ENCODE peak calls at places on chromosomes 11 and 22, in nine cellular contexts. N, K, M, L, O, T, B, G and S are unnamed samples.

GRCh38 chr11:673866-674265 is 21.2 kb downstream of the DEAF1 start:
- DNase-seq in K (no peak), G (no peak), T (no peak), L (no peak), B (no peak), O (no peak), N (no peak), M (no peak), S (no peak)

GRCh38 chr11:30113326-30113873 is 96.6 kb upstream of the KCNA4 start:
- DNase-seq in M (no peak), B (no peak), K (no peak), G (peak; percentile 46), O (no peak), T (no peak), N (no peak), L (no peak), S (no peak)

GRCh38 chr11:117572129-117572528 is 224.9 kb downstream of the DSCAML1 start:
- DNase-seq in O (no peak), L (no peak), G (no peak), M (no peak), T (no peak), K (no peak), N (no peak), B (no peak), S (no peak)

GRCh38 chr11:125271436-125272064 is 107.0 kb downstream of the PKNOX2 start:
- DNase-seq in T (no peak), G (no peak), B (no peak), M (no peak), K (no peak), N (no peak), L (no peak), O (no peak), S (no peak)

GRCh38 chr11:5178046-5178837 is 22.2 kb downstream of the OR51V1 start:
- DNase-seq in G (peak; percentile 2), T (no peak), N (no peak), K (no peak), M (no peak), O (no peak), L (no peak), B (no peak), S (no peak)

GRCh38 chr22:33757443-33758124 is 162.7 kb downstream of the LARGE1 start:
- DNase-seq in O (no peak), N (no peak), B (no peak), K (no peak), G (no peak), M (no peak), L (no peak), T (no peak), S (no peak)

GRCh38 chr11:65454311-65454695 is 31.7 kb downstream of the NEAT1 start:
- DNase-seq in T (no peak), G (no peak), L (no peak), K (no peak), N (no peak), B (no peak), O (peak; percentile 48), M (no peak), S (no peak)

GRCh38 chr11:44624761-44625221 is 59.3 kb downstream of the CD82 start:
- DNase-seq in N (no peak), O (no peak), L (no peak), T (no peak), K (no peak), M (no peak), B (no peak), G (no peak), S (no peak)

GRCh38 chr11:440065-441042 is 1.5 kb downstream of the ANO9 start:
- DNase-seq in T (peak; percentile 61), B (no peak), O (peak; percentile 49), N (no peak), M (no peak), L (no peak), G (peak; percentile 27), K (no peak), S (no peak)

GRCh38 chr11:26244207-26244606 is 87.7 kb upstream of the ANO3 start:
- DNase-seq in K (no peak), O (peak; percentile 77), L (no peak), T (no peak), G (no peak), M (no peak), B (no peak), N (no peak), S (no peak)

GRCh38 chr11:84384637-84385227 is 1098.6 kb upstream of the CCDC90B start:
- DNase-seq in G (peak; percentile 50), B (no peak), M (no peak), T (no peak), N (no peak), O (peak; percentile 72), K (peak; percentile 10), L (no peak), S (no peak)

GRCh38 chr11:116537121-116537520 is 235.7 kb downstream of the BUD13 start:
- DNase-seq in T (no peak), B (no peak), O (no peak), K (no peak), M (no peak), G (no peak), N (no peak), L (no peak), S (no peak)

GRCh38 chr22:46774456-46775363 is 12.3 kb downstream of the TBC1D22A start:
- DNase-seq in K (no peak), M (no peak), T (no peak), L (no peak), G (no peak), N (peak; percentile 66), O (no peak), B (no peak), S (no peak)